ENCODE peak calls at places on chromosomes 11 and 22, in ten cellular contexts. B is AG08395; X is SK-N-DZ; V is activated CD8-positive, alpha-beta T cell treated with anti-CD3 and anti-CD28 coated beads, Interleukin-2, amount 10 ng/mL, durations not matched to agents 7 days and 5 days; U is activated CD4-positive, alpha-beta T cell treated with anti-CD3 and anti-CD28 coated beads, Interleukin-2, amount 50 U/mL, for 48 hours; M is kidney tubule cell; Q is right atrium auricular region; P is NCI-H2081; A is psoas muscle; T is HFFc6. W is an unnamed sample.

GRCh38 chr22:50105529-50106100 is 15.8 kb downstream of the MOV10L1 start:
- DNase-seq in B (no peak), X (no peak), V (peak), U (no peak), M (no peak), Q (no peak), P (no peak), A (no peak), T (peak), W (peak)

GRCh38 chr11:128018692-128019091 is 568.7 kb downstream of the ETS1 start:
- DNase-seq in B (no peak), X (no peak), V (no peak), U (no peak), M (no peak), Q (no peak), P (no peak), A (no peak), T (no peak), W (no peak)

GRCh38 chr11:13837286-13837685 is 125.2 kb upstream of the SPON1 start:
- DNase-seq in B (no peak), X (no peak), V (no peak), U (no peak), M (peak), Q (no peak), P (no peak), A (no peak), T (no peak), W (no peak)

GRCh38 chr11:18548001-18548400 is 21.3 kb upstream of the TSG101 start:
- DNase-seq in B (no peak), X (no peak), V (no peak), U (no peak), M (no peak), Q (no peak), P (no peak), A (no peak), T (no peak), W (no peak)

GRCh38 chr11:66860449-66860831 is 3.6 kb downstream of the LRFN4 start:
- DNase-seq in B (no peak), X (no peak), V (no peak), U (no peak), M (no peak), Q (no peak), P (no peak), A (no peak), T (no peak), W (no peak)

GRCh38 chr11:22669368-22669767 is 3.0 kb downstream of the GAS2 start:
- DNase-seq in B (no peak), X (no peak), V (no peak), U (no peak), M (no peak), Q (no peak), P (no peak), A (no peak), T (no peak), W (no peak)

GRCh38 chr11:2837096-2837601 is 48.4 kb downstream of the CDKN1C start:
- DNase-seq in B (peak), X (peak), V (no peak), U (no peak), M (peak), Q (peak), P (no peak), A (peak), T (peak), W (peak)

GRCh38 chr11:75240381-75241035 is at the start of gene TPBGL:
- DNase-seq in B (no peak), X (peak), V (no peak), U (peak), M (no peak), Q (no peak), P (peak), A (no peak), T (no peak), W (no peak)

GRCh38 chr11:119343726-119344125 is 2.8 kb downstream of the MFRP start:
- DNase-seq in B (no peak), X (no peak), V (no peak), U (no peak), M (no peak), Q (no peak), P (no peak), A (no peak), T (no peak), W (no peak)

GRCh38 chr11:2325719-2326118 is 23.9 kb downstream of the TSPAN32 start:
- DNase-seq in B (peak), X (no peak), V (no peak), U (no peak), M (peak), Q (no peak), P (no peak), A (no peak), T (peak), W (no peak)

GRCh38 chr11:111918390-111919256 is at the start of gene C11orf52:
- DNase-seq in B (no peak), X (no peak), V (no peak), U (no peak), M (peak), Q (no peak), P (peak), A (peak), T (no peak), W (no peak)